ENCODE peak calls at places on chromosomes 2 and 18, in ten cellular contexts. I is cardiac muscle cell, Q is HFFc6, D is body of pancreas, X is tibial artery, P is colonic mucosa, T is OCI-LY7, B is WERI-Rb-1, L is heart left ventricle, Y is bronchial epithelial cell. H is an unnamed sample.

GRCh38 chr2:210170442-210171303 is 536 bp downstream of the KANSL1L start:
- DNase-seq in I (peak), Q (peak), D (peak), X (peak), P (peak), T (peak), B (peak), L (peak), Y (peak), H (peak)

GRCh38 chr2:122028371-122029102 is 273.1 kb downstream of the TSN start:
- DNase-seq in I (no peak), Q (peak), D (no peak), X (no peak), P (no peak), T (no peak), B (no peak), L (no peak), Y (peak), H (no peak)

GRCh38 chr18:32040936-32041335 is 22.3 kb downstream of the RNF125 start:
- DNase-seq in I (no peak), Q (no peak), D (no peak), X (no peak), P (no peak), T (no peak), B (no peak), L (no peak), Y (no peak), H (no peak)

GRCh38 chr2:157868993-157869392 is 7.1 kb downstream of the ACVR1 start:
- DNase-seq in I (no peak), Q (no peak), D (no peak), X (no peak), P (no peak), T (no peak), B (no peak), L (no peak), Y (peak), H (no peak)

GRCh38 chr2:127624321-127625145 is 21.4 kb upstream of the GPR17 start:
- DNase-seq in I (no peak), Q (no peak), D (peak), X (no peak), P (no peak), T (no peak), B (no peak), L (no peak), Y (no peak), H (no peak)

GRCh38 chr2:73611867-73612266 is 30.4 kb downstream of the NAT8 start:
- DNase-seq in I (no peak), Q (no peak), D (no peak), X (no peak), P (no peak), T (no peak), B (no peak), L (no peak), Y (peak), H (no peak)

GRCh38 chr2:221514305-221515040 is 57.6 kb downstream of the EPHA4 start:
- DNase-seq in I (no peak), Q (no peak), D (no peak), X (no peak), P (no peak), T (no peak), B (no peak), L (no peak), Y (no peak), H (no peak)

GRCh38 chr18:1559563-1559962 is 654.9 kb downstream of the ADCYAP1 start:
- DNase-seq in I (no peak), Q (no peak), D (no peak), X (no peak), P (no peak), T (no peak), B (no peak), L (no peak), Y (no peak), H (no peak)

GRCh38 chr2:241870611-241871537 is 1.3 kb downstream of the RTP5 start:
- DNase-seq in I (no peak), Q (no peak), D (no peak), X (no peak), P (no peak), T (no peak), B (no peak), L (peak), Y (no peak), H (no peak)

GRCh38 chr2:64604929-64605550 is 48.7 kb downstream of the SERTAD2 start:
- DNase-seq in I (no peak), Q (peak), D (peak), X (no peak), P (peak), T (no peak), B (no peak), L (no peak), Y (peak), H (no peak)

GRCh38 chr2:174561283-174562275 is 36.0 kb downstream of the WIPF1 start:
- DNase-seq in I (peak), Q (no peak), D (peak), X (peak), P (no peak), T (no peak), B (no peak), L (peak), Y (no peak), H (no peak)

GRCh38 chr2:46874236-46874929 is 41.2 kb downstream of the MCFD2 start:
- DNase-seq in I (no peak), Q (peak), D (no peak), X (peak), P (no peak), T (no peak), B (no peak), L (no peak), Y (no peak), H (no peak)

GRCh38 chr2:30677861-30678385 is 129.3 kb downstream of the CAPN13 start:
- DNase-seq in I (no peak), Q (no peak), D (no peak), X (no peak), P (no peak), T (no peak), B (no peak), L (no peak), Y (no peak), H (no peak)

GRCh38 chr2:105324732-105325131 is 4.8 kb downstream of the TGFBRAP1 start:
- DNase-seq in I (no peak), Q (peak), D (no peak), X (no peak), P (no peak), T (no peak), B (peak), L (no peak), Y (peak), H (no peak)

GRCh38 chr2:106189764-106190468 is 4.2 kb downstream of the UXS1 start:
- DNase-seq in I (no peak), Q (peak), D (no peak), X (no peak), P (no peak), T (no peak), B (no peak), L (no peak), Y (peak), H (no peak)

GRCh38 chr18:57864615-57865121 is 61.6 kb upstream of the ATP8B1 start:
- DNase-seq in I (no peak), Q (no peak), D (no peak), X (no peak), P (no peak), T (no peak), B (no peak), L (no peak), Y (peak), H (no peak)

GRCh38 chr2:169082995-169083394 is 13.6 kb downstream of the DHRS9 start:
- DNase-seq in I (no peak), Q (no peak), D (no peak), X (no peak), P (no peak), T (no peak), B (no peak), L (no peak), Y (no peak), H (no peak)

GRCh38 chr2:121746071-121746578 is 9.3 kb upstream of the TSN start:
- DNase-seq in I (no peak), Q (no peak), D (no peak), X (no peak), P (no peak), T (no peak), B (no peak), L (no peak), Y (peak), H (no peak)

GRCh38 chr18:9096698-9097097 is 5.8 kb upstream of the NDUFV2 start:
- DNase-seq in I (no peak), Q (no peak), D (no peak), X (no peak), P (no peak), T (no peak), B (no peak), L (no peak), Y (no peak), H (no peak)

GRCh38 chr2:166088634-166089033 is 39.2 kb downstream of the SCN1A start:
- DNase-seq in I (no peak), Q (no peak), D (no peak), X (no peak), P (no peak), T (no peak), B (no peak), L (no peak), Y (no peak), H (no peak)

GRCh38 chr18:23365602-23366001 is 87.5 kb upstream of the RIOK3 start:
- DNase-seq in I (no peak), Q (peak), D (no peak), X (peak), P (no peak), T (no peak), B (no peak), L (no peak), Y (no peak), H (no peak)

GRCh38 chr2:25286025-25286400 is 55.7 kb downstream of the DNMT3A start:
- DNase-seq in I (no peak), Q (no peak), D (no peak), X (no peak), P (peak), T (peak), B (no peak), L (no peak), Y (no peak), H (no peak)

GRCh38 chr2:182435754-182436153 is 8.9 kb upstream of the PDE1A start:
- DNase-seq in I (no peak), Q (peak), D (no peak), X (no peak), P (no peak), T (no peak), B (no peak), L (no peak), Y (peak), H (no peak)

GRCh38 chr2:105143467-105144127 is 97.9 kb upstream of the GPR45 start:
- DNase-seq in I (peak), Q (no peak), D (no peak), X (no peak), P (peak), T (no peak), B (no peak), L (no peak), Y (peak), H (peak)

GRCh38 chr2:109513749-109514588 is 99.8 kb downstream of the SEPTIN10 start:
- DNase-seq in I (no peak), Q (peak), D (no peak), X (peak), P (peak), T (no peak), B (no peak), L (no peak), Y (peak), H (peak)

DNA sequence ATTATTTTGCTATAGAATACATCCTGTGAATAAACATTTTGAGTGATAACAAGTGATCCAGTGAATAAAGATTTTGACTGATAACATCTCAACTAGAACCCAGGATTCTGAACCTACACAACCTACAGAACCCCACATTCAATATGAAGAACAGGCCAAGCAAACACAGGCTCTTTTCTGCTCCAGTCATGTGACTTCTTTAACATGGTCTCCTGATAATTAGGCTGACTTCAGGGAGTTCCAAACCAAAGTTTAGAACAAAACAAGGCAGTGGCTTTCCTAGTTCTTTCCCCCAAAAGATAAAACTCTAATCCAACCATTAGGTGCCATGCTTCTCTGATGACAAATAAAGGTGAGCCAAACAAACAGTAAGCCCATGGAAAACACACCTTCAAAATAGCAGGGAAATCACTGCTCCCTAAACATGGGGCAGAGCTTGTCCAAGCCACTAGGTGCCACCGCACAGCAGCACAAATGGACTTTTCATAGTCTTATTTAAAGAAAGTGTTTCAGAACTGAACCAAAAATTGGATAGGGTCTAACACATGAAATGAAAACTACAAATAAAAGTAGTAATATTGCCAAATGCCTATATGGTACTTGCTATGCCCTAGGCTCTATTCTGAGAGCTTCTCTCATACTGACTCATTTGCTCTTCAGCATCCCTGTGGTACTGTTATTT is 95.3 kb downstream of the EVA1A start:
- DNase-seq in I (peak), Q (peak), D (peak), X (no peak), P (no peak), T (no peak), B (no peak), L (no peak), Y (peak), H (no peak)
- TF ChIP-seq CTCF in I (peak), Q (peak), D (no peak), X (no peak), P (no peak), T (peak), B (peak), L (peak), Y (peak), H (peak)

GRCh38 chr2:70536517-70537060 is 17.0 kb downstream of the TGFA start:
- DNase-seq in I (no peak), Q (no peak), D (no peak), X (no peak), P (no peak), T (no peak), B (no peak), L (no peak), Y (peak), H (no peak)
- TF ChIP-seq CTCF in I (no peak), Q (no peak), D (no peak), X (no peak), P (no peak), T (no peak), B (no peak), L (no peak), Y (no peak), H (no peak)

GRCh38 chr2:200422532-200423262 is 87.2 kb downstream of the KCTD18 start:
- DNase-seq in I (no peak), Q (peak), D (no peak), X (no peak), P (no peak), T (no peak), B (no peak), L (no peak), Y (no peak), H (no peak)
- TF ChIP-seq CTCF in I (no peak), Q (peak), D (no peak), X (no peak), P (no peak), T (peak), B (no peak), L (no peak), Y (no peak), H (no peak)

DNA sequence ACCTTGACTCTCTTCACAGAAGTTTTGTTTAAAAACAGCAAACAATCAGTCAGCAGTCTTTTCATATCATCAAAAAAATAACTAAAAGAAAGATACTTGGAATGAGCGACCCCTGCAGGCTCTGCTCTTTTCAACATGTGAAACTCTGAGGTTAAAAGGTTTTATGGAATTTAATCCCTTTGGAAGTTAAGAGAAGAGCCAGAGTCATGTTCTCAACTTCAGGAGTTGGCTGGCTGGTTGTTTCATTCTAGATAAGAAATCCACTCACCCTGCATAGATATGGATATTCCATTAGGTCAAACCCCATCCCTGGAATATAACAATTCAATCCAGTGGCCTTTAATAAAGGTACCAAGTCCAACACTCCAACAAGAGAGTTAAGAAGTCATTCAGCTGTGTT is 115.6 kb upstream of the RMDN2 start:
- DNase-seq in I (peak), Q (peak), D (peak), X (no peak), P (no peak), T (no peak), B (peak), L (peak), Y (peak), H (no peak)
- TF ChIP-seq CTCF in I (peak), Q (peak), D (peak), X (peak), P (peak), T (peak), B (peak), L (peak), Y (peak), H (peak)

GRCh38 chr2:231687133-231687852 is 21.0 kb upstream of the PTMA start:
- DNase-seq in I (peak), Q (no peak), D (peak), X (no peak), P (peak), T (peak), B (peak), L (peak), Y (no peak), H (peak)

GRCh38 chr2:231684314-231685223 is 23.8 kb upstream of the PTMA start:
- DNase-seq in I (no peak), Q (no peak), D (peak), X (no peak), P (no peak), T (peak), B (no peak), L (peak), Y (no peak), H (no peak)

GRCh38 chr2:231686192-231687100 is 21.9 kb upstream of the PTMA start:
- DNase-seq in I (no peak), Q (no peak), D (no peak), X (no peak), P (no peak), T (no peak), B (no peak), L (no peak), Y (no peak), H (no peak)

GRCh38 chr2:231683907-231684306 is 24.4 kb upstream of the PTMA start:
- DNase-seq in I (no peak), Q (no peak), D (no peak), X (no peak), P (no peak), T (peak), B (no peak), L (no peak), Y (no peak), H (no peak)

DNA sequence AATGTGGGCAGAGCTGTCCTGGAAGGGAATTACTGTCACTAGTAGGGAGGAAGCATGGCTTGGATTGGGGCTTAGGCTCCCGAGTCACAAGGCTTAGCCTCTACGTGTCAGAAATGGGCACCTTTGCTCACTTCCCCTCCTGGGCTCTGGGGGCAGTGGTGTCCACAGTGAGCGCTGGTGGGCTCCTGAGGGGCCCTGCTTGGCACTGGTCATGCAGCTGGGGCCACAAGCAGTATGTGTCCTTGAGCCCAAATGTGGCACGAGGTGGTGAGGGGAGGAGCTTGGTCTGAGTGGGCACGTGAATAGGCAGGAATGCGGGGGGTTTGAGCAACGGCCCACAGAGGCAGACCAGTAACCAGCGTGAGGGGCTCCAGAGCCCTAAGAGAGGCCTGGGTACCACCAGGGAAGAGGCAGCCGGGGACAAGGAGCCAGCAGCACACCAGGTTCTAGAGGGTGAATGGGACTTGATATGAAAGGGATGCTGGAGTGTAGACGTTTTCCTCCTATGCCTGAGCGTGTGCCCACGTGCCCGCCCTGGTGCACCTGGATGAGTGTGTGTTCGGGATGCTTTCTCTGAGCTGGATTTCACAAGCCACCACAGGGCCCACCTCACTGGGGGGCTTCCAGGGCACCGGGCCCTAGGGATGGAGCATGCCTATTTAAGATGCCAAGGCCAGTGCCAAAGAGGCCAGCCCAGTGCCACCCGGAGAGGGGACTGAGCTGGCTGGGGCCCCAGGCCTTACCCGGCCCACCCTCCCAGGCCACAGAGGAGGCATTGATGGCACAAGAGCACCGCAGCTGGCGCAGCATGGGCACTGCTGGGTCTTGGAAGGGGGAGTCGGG is 22.8 kb upstream of the PTMA start:
- DNase-seq in I (no peak), Q (no peak), D (no peak), X (no peak), P (no peak), T (peak), B (peak), L (no peak), Y (no peak), H (no peak)
- TF ChIP-seq CTCF in I (peak), Q (peak), D (no peak), X (no peak), P (no peak), T (peak), B (peak), L (no peak), Y (peak), H (peak)

GRCh38 chr2:126531029-126531428 is 124.9 kb upstream of the GYPC start:
- DNase-seq in I (no peak), Q (no peak), D (no peak), X (no peak), P (no peak), T (no peak), B (no peak), L (no peak), Y (no peak), H (no peak)

GRCh38 chr2:126527836-126528490 is 128.0 kb upstream of the GYPC start:
- DNase-seq in I (peak), Q (peak), D (peak), X (peak), P (peak), T (peak), B (peak), L (peak), Y (no peak), H (peak)
- TF ChIP-seq CTCF in I (peak), Q (peak), D (peak), X (peak), P (no peak), T (peak), B (peak), L (peak), Y (peak), H (peak)

DNA sequence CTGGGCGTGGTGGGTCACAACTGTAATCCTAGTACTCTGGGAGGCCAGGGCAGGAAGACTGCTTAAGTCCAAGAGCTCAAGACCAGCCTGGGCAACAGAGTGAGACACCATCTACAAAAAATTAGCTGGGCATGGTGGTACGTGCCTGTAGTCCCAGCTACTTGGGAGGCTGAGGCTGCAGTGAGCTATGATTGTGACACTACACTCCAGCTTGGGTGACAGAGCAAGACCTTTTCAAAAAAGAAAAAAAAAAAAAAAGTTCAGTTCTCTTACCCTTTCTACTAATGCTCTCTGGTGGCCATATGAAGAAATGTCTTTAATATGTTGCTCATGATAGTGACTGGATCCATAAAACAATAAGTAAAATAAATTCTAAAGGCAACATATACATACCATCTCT is 14.9 kb downstream of the TYW5 start:
- DNase-seq in I (no peak), Q (peak), D (no peak), X (no peak), P (no peak), T (peak), B (no peak), L (no peak), Y (peak), H (no peak)
- TF ChIP-seq CTCF in I (peak), Q (peak), D (no peak), X (no peak), P (no peak), T (peak), B (peak), L (peak), Y (peak), H (no peak)

GRCh38 chr2:42794271-42795046 is 2.1 kb upstream of the HAAO start:
- DNase-seq in I (peak), Q (peak), D (peak), X (no peak), P (no peak), T (no peak), B (peak), L (no peak), Y (no peak), H (peak)
- TF ChIP-seq CTCF in I (peak), Q (peak), D (peak), X (peak), P (no peak), T (no peak), B (peak), L (peak), Y (peak), H (peak)

H was measured in nephron progenitor cell.